ENCODE peak calls at places on chromosomes 11 and 22, in four cellular contexts. J is uterus, K is GM23248, I is stomach. Z is an unnamed sample. For H3K4me1, the result is how much of the 10 kb centered on the place peaks cover.

GRCh38 chr11:20355221-20356219 is 8.0 kb upstream of the HTATIP2 start:
- DNase-seq in J (no peak), K (peak), I (peak), Z (no peak)

GRCh38 chr11:73623651-73624050 is 22.7 kb upstream of the PLEKHB1 start:
- DNase-seq in J (no peak), K (no peak), I (no peak), Z (no peak)

GRCh38 chr11:113817162-113817561 is 37.6 kb downstream of the CLDN25 start:
- DNase-seq in J (no peak), K (peak), I (no peak), Z (no peak)

GRCh38 chr11:46761807-46762206 is 42.8 kb downstream of the F2 start:
- DNase-seq in J (no peak), K (no peak), I (no peak), Z (no peak)

GRCh38 chr11:119047205-119047604 is 9.8 kb downstream of the HYOU1 start:
- DNase-seq in J (no peak), K (no peak), I (no peak), Z (no peak)

GRCh38 chr11:26620282-26621045 is 48.4 kb upstream of the MUC15 start:
- DNase-seq in J (no peak), K (no peak), I (no peak), Z (no peak)

GRCh38 chr11:83097671-83098070 is 26.0 kb upstream of the RAB30 start:
- DNase-seq in J (no peak), K (peak), I (no peak), Z (no peak)

GRCh38 chr22:33381531-33382406 is 323.6 kb upstream of the SYN3 start:
- DNase-seq in J (no peak), K (no peak), I (no peak), Z (no peak)

GRCh38 chr11:78646564-78647185 is 72.0 kb upstream of the NARS2 start:
- DNase-seq in J (peak), K (peak), I (peak), Z (peak)

GRCh38 chr11:962743-963142 is 37.1 kb downstream of the AP2A2 start:
- DNase-seq in J (no peak), K (no peak), I (no peak), Z (no peak)

GRCh38 chr11:61872935-61873565 is 18.3 kb downstream of the FADS3 start:
- DNase-seq in J (no peak), K (no peak), I (no peak), Z (no peak)

GRCh38 chr11:8387693-8388092 is 124.0 kb upstream of the LMO1 start:
- DNase-seq in J (no peak), K (no peak), I (no peak), Z (no peak)

GRCh38 chr22:38727123-38727522 is 21.4 kb downstream of the GTPBP1 start:
- DNase-seq in J (no peak), K (no peak), I (no peak), Z (no peak)

GRCh38 chr22:25659413-25659812 is 82.6 kb upstream of the MYO18B start:
- DNase-seq in J (no peak), K (no peak), I (no peak), Z (no peak)

GRCh38 chr22:25656724-25657123 is 85.3 kb upstream of the MYO18B start:
- DNase-seq in J (no peak), K (no peak), I (no peak), Z (no peak)

GRCh38 chr22:25651332-25651731 is 86.9 kb downstream of the GRK3 start:
- DNase-seq in J (no peak), K (no peak), I (no peak), Z (no peak)

GRCh38 chr22:25658641-25659040 is 83.3 kb upstream of the MYO18B start:
- DNase-seq in J (no peak), K (peak), I (no peak), Z (no peak)

DNA sequence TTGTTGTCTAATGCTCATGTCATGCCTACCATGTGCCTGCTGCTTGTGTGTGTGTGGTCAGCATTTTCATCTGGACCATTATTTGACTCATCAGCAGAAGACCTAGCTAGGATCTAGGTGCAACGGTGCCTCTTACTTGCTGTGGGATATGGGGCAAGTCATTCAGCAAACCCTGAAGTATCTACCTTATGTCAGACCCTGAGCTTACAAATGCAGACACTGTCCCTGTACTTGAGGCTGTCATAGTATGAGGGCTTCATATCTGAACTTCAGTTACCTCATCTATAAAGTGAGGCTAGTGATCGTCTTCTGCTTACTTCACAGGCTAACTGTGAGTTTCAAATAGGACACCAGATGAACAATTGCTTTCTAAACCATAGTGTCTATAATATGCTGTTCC is 86.5 kb upstream of the MYO18B start:
- DNase-seq in J (no peak), K (no peak), I (no peak), Z (no peak)
- H3K4me1 ChIP-seq in J (under half), K (under half), I (under half), Z (under half)

GRCh38 chr11:65558785-65559509 is 788 bp upstream of the LTBP3 start:
- DNase-seq in J (peak), K (peak), I (peak), Z (no peak)

GRCh38 chr11:65556470-65557279 is 1.5 kb downstream of the LTBP3 start:
- DNase-seq in J (no peak), K (peak), I (no peak), Z (no peak)

GRCh38 chr11:65557280-65558001 is 718 bp downstream of the LTBP3 start:
- DNase-seq in J (peak), K (peak), I (no peak), Z (no peak)

GRCh38 chr11:65559535-65559934 is 1.4 kb upstream of the LTBP3 start:
- DNase-seq in J (no peak), K (peak), I (no peak), Z (no peak)

DNA sequence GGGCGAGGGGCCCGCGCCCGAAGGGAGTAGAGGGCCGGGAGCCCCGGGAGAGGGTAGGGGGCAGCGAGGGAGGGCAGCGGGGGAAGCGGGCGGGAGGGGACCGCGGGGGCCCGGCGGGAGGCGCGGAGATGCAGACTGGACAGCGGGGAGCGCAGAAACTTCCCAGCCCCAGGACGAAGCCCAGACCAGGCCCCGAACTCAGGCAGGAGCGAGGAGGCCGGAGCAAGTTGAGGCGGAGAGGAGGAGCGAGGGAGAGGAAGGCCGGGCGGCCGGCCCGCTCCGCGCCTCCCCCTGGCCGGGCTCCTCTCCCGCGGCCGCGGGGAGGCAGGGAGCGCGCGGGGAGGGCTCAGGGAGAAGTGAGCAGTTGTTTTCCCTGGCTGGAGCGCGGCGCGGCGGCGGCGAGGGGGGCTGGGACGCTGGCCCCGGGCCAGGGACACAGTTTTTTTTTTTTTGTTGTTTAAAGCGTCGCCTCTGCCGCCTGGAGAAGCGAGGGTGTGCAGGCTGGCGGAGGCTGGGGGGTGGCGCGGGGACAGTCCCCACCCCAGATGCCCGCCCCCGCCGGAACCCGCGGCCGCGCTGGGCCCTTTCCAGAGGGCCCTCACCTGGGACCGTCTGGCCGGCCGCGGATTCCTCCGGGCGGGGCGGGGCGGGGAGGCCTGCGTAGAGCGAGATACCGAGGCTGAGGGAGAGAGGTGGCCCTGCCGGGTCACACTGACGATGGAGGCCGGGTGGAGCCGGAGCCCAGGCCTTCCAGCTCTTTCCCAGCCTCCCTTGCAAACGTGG is at the start of gene LTBP3:
- DNase-seq in J (peak), K (peak), I (peak), Z (no peak)
- H3K4me1 ChIP-seq in J (under half), K (under half), I (under half), Z (half or more)

GRCh38 chr22:26564181-26564580 is 25.8 kb downstream of the TPST2 start:
- DNase-seq in J (no peak), K (no peak), I (no peak), Z (no peak)
- H3K4me1 ChIP-seq in J (under half), K (under half), I (under half), Z (under half)

GRCh38 chr11:94151903-94152677 is 23.4 kb downstream of the PANX1 start:
- DNase-seq in J (no peak), K (peak), I (peak), Z (peak)

GRCh38 chr11:94151311-94151710 is 22.7 kb downstream of the PANX1 start:
- DNase-seq in J (no peak), K (peak), I (no peak), Z (no peak)

GRCh38 chr11:94154095-94154856 is 25.6 kb downstream of the PANX1 start:
- DNase-seq in J (no peak), K (no peak), I (no peak), Z (no peak)

GRCh38 chr11:94153320-94153719 is 24.7 kb downstream of the PANX1 start:
- DNase-seq in J (no peak), K (no peak), I (peak), Z (no peak)

DNA sequence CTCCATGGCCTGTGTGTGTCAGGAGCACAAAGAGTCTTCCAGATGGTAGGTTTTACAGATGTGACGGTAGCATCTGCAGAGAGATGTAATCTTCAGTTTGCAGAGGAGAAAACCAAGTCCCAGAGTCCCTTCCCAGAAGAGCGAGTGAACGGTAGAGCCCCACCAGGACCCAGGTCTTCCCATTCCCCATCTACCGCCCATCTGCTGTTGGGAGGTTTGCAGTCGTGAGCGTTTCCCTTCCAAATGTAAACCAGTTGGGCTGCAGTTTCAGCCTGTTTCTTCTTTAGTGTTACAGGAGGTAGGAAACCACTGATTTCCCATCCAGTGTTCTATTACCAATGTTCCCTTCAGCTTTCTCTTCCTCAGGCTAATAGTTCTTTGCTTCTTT is 24.0 kb downstream of the PANX1 start:
- DNase-seq in J (no peak), K (no peak), I (no peak), Z (peak)
- H3K4me1 ChIP-seq in J (under half), K (under half), I (under half), Z (half or more)

Z was measured in vagina.